ENCODE peak calls at places on chromosome 12, in eight cellular contexts. G is HFF-Myc; W is fibroblast of the aortic adventitia; Y is GM18507; D is sciatic nerve; S is stimulated activated CD4-positive, alpha-beta T cell treated with anti-CD3 and anti-CD28 coated beads, TNF-alpha, amount 100 ng/mL, for 24 hours; B is lower leg skin; H is NCI-H510A. C is an unnamed sample.

GRCh38 chr12:124248862-124249825 is 45.7 kb upstream of the RFLNA start:
- DNase-seq in G (no peak), W (peak), Y (no peak), D (peak), S (no peak), B (no peak), H (no peak), C (no peak)

GRCh38 chr12:52591521-52591920 is 9.7 kb downstream of the KRT72 start:
- DNase-seq in G (no peak), W (no peak), Y (no peak), D (peak), S (no peak), B (no peak), H (no peak), C (no peak)

GRCh38 chr12:76478045-76478444 is 81.5 kb downstream of the OSBPL8 start:
- DNase-seq in G (no peak), W (no peak), Y (no peak), D (no peak), S (no peak), B (no peak), H (no peak), C (no peak)

GRCh38 chr12:76316468-76316867 is 31.7 kb downstream of the BBS10 start:
- DNase-seq in G (no peak), W (no peak), Y (no peak), D (no peak), S (no peak), B (no peak), H (no peak), C (no peak)

GRCh38 chr12:96220902-96221301 is 26.7 kb downstream of the ELK3 start:
- DNase-seq in G (no peak), W (no peak), Y (no peak), D (no peak), S (no peak), B (no peak), H (no peak), C (no peak)

GRCh38 chr12:27777141-27777540 is 2.9 kb upstream of the KLHL42 start:
- DNase-seq in G (no peak), W (no peak), Y (no peak), D (no peak), S (no peak), B (no peak), H (no peak), C (no peak)

GRCh38 chr12:55704824-55705780 is 2.6 kb downstream of the ITGA7 start:
- DNase-seq in G (no peak), W (peak), Y (no peak), D (no peak), S (no peak), B (no peak), H (no peak), C (no peak)

GRCh38 chr12:57852195-57852594 is 5.7 kb upstream of the CTDSP2 start:
- DNase-seq in G (no peak), W (no peak), Y (no peak), D (no peak), S (no peak), B (no peak), H (no peak), C (no peak)

GRCh38 chr12:28631831-28632230 is 441.6 kb downstream of the CCDC91 start:
- DNase-seq in G (no peak), W (no peak), Y (no peak), D (no peak), S (no peak), B (no peak), H (no peak), C (no peak)

GRCh38 chr12:105057174-105057573 is 27.1 kb downstream of the ALDH1L2 start:
- DNase-seq in G (no peak), W (no peak), Y (no peak), D (no peak), S (no peak), B (no peak), H (no peak), C (no peak)

GRCh38 chr12:26090853-26091510 is 33.9 kb downstream of the BHLHE41 start:
- DNase-seq in G (no peak), W (peak), Y (no peak), D (no peak), S (no peak), B (no peak), H (no peak), C (no peak)

GRCh38 chr12:122730215-122731014 is at the start of gene HCAR1:
- DNase-seq in G (no peak), W (peak), Y (no peak), D (peak), S (peak), B (no peak), H (no peak), C (peak)

GRCh38 chr12:110528277-110528839 is 26.2 kb downstream of the RAD9B start:
- DNase-seq in G (no peak), W (no peak), Y (no peak), D (no peak), S (no peak), B (peak), H (no peak), C (no peak)

GRCh38 chr12:77488041-77488620 is 342.6 kb upstream of the NAV3 start:
- DNase-seq in G (no peak), W (peak), Y (no peak), D (no peak), S (no peak), B (no peak), H (no peak), C (no peak)

GRCh38 chr12:12927211-12928079 is 24.5 kb downstream of the GPRC5D start:
- DNase-seq in G (no peak), W (no peak), Y (no peak), D (no peak), S (peak), B (peak), H (peak), C (peak)

GRCh38 chr12:120905856-120906384 is 1.8 kb upstream of the SPPL3 start:
- DNase-seq in G (no peak), W (peak), Y (no peak), D (no peak), S (no peak), B (no peak), H (no peak), C (peak)

GRCh38 chr12:4392223-4392742 is 12.8 kb upstream of the FGF23 start:
- DNase-seq in G (no peak), W (no peak), Y (no peak), D (no peak), S (no peak), B (no peak), H (no peak), C (no peak)

GRCh38 chr12:11967356-11968040 is 103.2 kb upstream of the BCL2L14 start:
- DNase-seq in G (no peak), W (no peak), Y (no peak), D (no peak), S (no peak), B (no peak), H (no peak), C (no peak)